ENCODE peak calls at places on chromosomes 16 and 17, in ten cellular contexts. B is BE2C; K is AG04449; C is choroid plexus epithelial cell; T is PC-3; P is BJ; D is AG10803; F is GM23338; Q is CD8-positive, alpha-beta T cell; N is PC-9. E is an unnamed sample.

GRCh38 chr16:70395345-70395901 is 43.5 kb downstream of the ST3GAL2 start:
- DNase-seq in T (peak; percentile 40), N (peak; percentile 60), Q (peak; percentile 21), P (no peak), B (peak; percentile 84), K (no peak), C (peak; percentile 59), F (peak; percentile 90), D (peak; percentile 26), E (no peak)

GRCh38 chr17:19237389-19238166 is 412 bp downstream of the EPN2 start:
- DNase-seq in D (no peak), C (no peak), Q (no peak), N (no peak), T (no peak), K (no peak), P (no peak), B (peak; percentile 37), F (peak; percentile 85), E (no peak)

GRCh38 chr17:56678249-56679144 is 85.0 kb downstream of the NOG start:
- DNase-seq in F (peak; percentile 52), N (no peak), K (no peak), P (no peak), T (no peak), D (no peak), B (no peak), C (no peak), Q (no peak), E (no peak)

GRCh38 chr16:4055748-4056147 is 60.5 kb downstream of the ADCY9 start:
- DNase-seq in T (no peak), Q (no peak), C (no peak), B (no peak), P (no peak), D (no peak), N (no peak), K (no peak), F (no peak), E (no peak)

GRCh38 chr17:14296511-14296910 is 4.4 kb upstream of the HS3ST3B1 start:
- DNase-seq in T (no peak), Q (no peak), N (no peak), C (no peak), D (no peak), P (no peak), K (no peak), B (no peak), F (peak; percentile 27), E (no peak)

GRCh38 chr17:7133424-7133823 is 18.8 kb upstream of the ASGR2 start:
- DNase-seq in K (no peak), P (no peak), Q (no peak), F (peak; percentile 82), B (no peak), D (no peak), T (no peak), N (no peak), C (no peak), E (no peak)

GRCh38 chr16:2785101-2785991 is 2.0 kb downstream of the PRSS33 start:
- DNase-seq in B (no peak), C (no peak), N (no peak), T (no peak), P (no peak), Q (no peak), K (no peak), F (peak; percentile 56), D (no peak), E (no peak)

GRCh38 chr16:86554917-86555762 is at the start of gene MTHFSD:
- DNase-seq in K (no peak), T (peak; percentile 88), Q (peak; percentile 92), D (peak; percentile 87), B (peak; percentile 95), P (peak; percentile 45), N (peak; percentile 70), F (peak; percentile 93), C (peak; percentile 94), E (peak; percentile 79)

GRCh38 chr17:48627242-48627597 is 1.1 kb upstream of the HOXB9 start:
- DNase-seq in Q (no peak), P (no peak), T (no peak), F (no peak), B (no peak), D (no peak), K (no peak), N (no peak), C (no peak), E (no peak)
- H3K4me3 ChIP-seq in Q (peak overlapping the region; percentile 17), P (no peak overlapping the region), T (peak overlapping the region; percentile 70), F (peak overlapping the region; percentile 42), B (no peak overlapping the region), D (no peak overlapping the region), K (no peak overlapping the region), N (peak overlapping the region; percentile 70), C (no peak overlapping the region), E (no peak overlapping the region)

GRCh38 chr16:28192811-28193529 is 18.8 kb downstream of the XPO6 start:
- DNase-seq in T (no peak), P (no peak), K (no peak), B (no peak), D (no peak), F (no peak), N (no peak), Q (peak; percentile 60), C (no peak), E (no peak)
- TF ChIP-seq CTCF in T (no peak), P (no peak), K (no peak), B (no peak), D (no peak), F (peak; percentile 15), N (no peak), Q (peak; percentile 46), C (no peak), E (no peak)

GRCh38 chr16:824601-825000 is 24.1 kb upstream of the GNG13 start:
- DNase-seq in P (no peak), N (no peak), Q (no peak), T (no peak), C (no peak), K (no peak), F (no peak), D (no peak), B (no peak), E (no peak)

GRCh38 chr16:822909-823297 is 22.4 kb upstream of the GNG13 start:
- DNase-seq in B (no peak), P (no peak), T (no peak), N (no peak), C (no peak), Q (no peak), D (no peak), K (no peak), F (no peak), E (no peak)

GRCh38 chr16:824194-824593 is 23.7 kb upstream of the GNG13 start:
- DNase-seq in T (no peak), F (no peak), B (no peak), N (no peak), Q (no peak), D (no peak), P (no peak), K (no peak), C (no peak), E (no peak)

GRCh38 chr16:827513-827912 is 27.0 kb upstream of the GNG13 start:
- DNase-seq in C (no peak), P (no peak), Q (no peak), B (no peak), D (no peak), K (no peak), F (no peak), T (no peak), N (no peak), E (no peak)

GRCh38 chr16:825298-826061 is 24.9 kb upstream of the GNG13 start:
- DNase-seq in C (no peak), K (no peak), D (peak; percentile 13), P (no peak), T (no peak), F (no peak), Q (no peak), N (no peak), B (peak; percentile 50), E (no peak)
- H3K4me3 ChIP-seq in C (no peak overlapping the region), K (no peak overlapping the region), D (no peak overlapping the region), P (peak overlapping the region; percentile 12), T (no peak overlapping the region), F (no peak overlapping the region), Q (no peak overlapping the region), N (no peak overlapping the region), B (no peak overlapping the region), E (no peak overlapping the region)

DNA sequence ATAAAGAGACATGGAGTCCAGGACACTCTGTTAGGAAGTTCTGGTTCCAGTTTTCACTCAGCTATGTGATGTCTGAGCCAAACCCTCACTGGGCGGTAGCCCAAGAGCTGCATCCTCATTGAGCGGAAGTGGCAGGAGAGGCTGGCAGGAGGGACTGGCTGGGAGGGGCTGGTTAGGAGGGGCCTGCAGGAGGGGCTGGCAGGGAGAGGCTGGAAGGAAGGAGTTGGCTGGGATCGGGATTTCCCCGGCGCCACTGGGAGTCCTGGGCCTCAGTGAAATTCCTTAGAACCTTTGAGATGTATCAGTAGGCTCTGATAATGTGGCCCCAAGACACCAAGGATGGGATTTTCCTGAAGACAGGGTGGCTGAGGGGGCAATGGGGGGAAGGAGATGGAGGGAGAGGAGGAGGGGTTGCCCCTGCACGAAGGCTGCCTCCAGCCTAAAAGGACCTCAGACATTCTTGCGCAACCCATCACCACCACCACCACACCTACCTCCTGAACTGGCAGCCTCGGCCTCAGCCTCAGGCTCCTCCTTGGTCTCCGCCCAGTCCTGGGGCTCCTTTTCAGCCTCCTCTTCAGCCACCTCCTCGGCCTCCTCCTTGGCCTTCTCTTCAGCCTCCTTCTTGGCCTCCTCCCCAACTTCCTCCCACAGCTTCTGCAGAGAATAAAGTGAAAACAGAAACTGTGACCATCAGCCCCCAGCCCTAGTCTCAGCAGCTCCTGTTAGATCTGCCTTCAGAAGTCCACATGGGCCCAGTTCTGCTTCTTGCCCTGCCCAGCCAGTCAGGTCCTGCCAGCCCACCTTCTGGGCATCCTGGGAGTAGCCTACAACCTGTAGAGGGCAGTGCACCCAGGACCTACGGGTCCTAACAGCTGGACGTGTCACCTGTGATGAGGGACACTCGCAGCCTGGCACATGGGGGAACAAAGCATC is 31.7 kb downstream of the CNGB1 start:
- DNase-seq in Q (no peak), N (no peak), C (peak; percentile 16), K (peak; percentile 5), B (no peak), T (peak; percentile 47), P (peak; percentile 50), F (no peak), D (peak; percentile 89), E (peak; percentile 68)
- TF ChIP-seq CTCF in Q (no peak), N (no peak), C (peak; percentile 38), K (no peak), B (peak; percentile 36), T (peak; percentile 37), P (peak; percentile 17), F (peak; percentile 34), D (peak; percentile 12), E (peak; percentile 21)

GRCh38 chr17:11240841-11241610 is at the start of gene SHISA6:
- DNase-seq in D (no peak), N (no peak), F (peak; percentile 43), Q (no peak), T (no peak), B (no peak), P (no peak), K (no peak), C (no peak), E (no peak)
- H3K4me3 ChIP-seq in D (no peak within 1 kb of the TSS), N (no peak within 1 kb of the TSS), F (peak within 1 kb of the TSS; percentile 49), Q (no peak within 1 kb of the TSS), T (no peak within 1 kb of the TSS), B (no peak within 1 kb of the TSS), P (no peak within 1 kb of the TSS), K (no peak within 1 kb of the TSS), C (no peak within 1 kb of the TSS), E (no peak within 1 kb of the TSS)

GRCh38 chr16:84143784-84144199 is 1.2 kb downstream of the HSDL1 start:
- DNase-seq in F (peak; percentile 62), T (no peak), K (no peak), D (no peak), N (no peak), C (no peak), Q (no peak), P (no peak), B (no peak), E (no peak)
- TF ChIP-seq CTCF in F (no peak), T (no peak), K (no peak), D (no peak), N (no peak), C (no peak), Q (no peak), P (no peak), B (no peak), E (no peak)